ENCODE peak calls at places on chromosome 4, in seven cellular contexts. R is CD4-positive, CD25-positive, alpha-beta regulatory T cell; M is effector memory CD4-positive, alpha-beta T cell; A is lower lobe of right lung; S is CD4-positive, alpha-beta T cell; O is transverse colon; C is cardiac muscle cell. Z is an unnamed sample.

GRCh38 chr4:110533940-110534339 is 58.0 kb downstream of the ENPEP start:
- DNase-seq in S (no peak), A (no peak), C (no peak), M (no peak), O (no peak), R (no peak), Z (no peak)

GRCh38 chr4:3036131-3036952 is 38.0 kb downstream of the HTT-AS start:
- DNase-seq in R (no peak), A (no peak), C (no peak), S (no peak), M (no peak), O (no peak), Z (no peak)

GRCh38 chr4:17578482-17578891 is 1.5 kb downstream of the LAP3 start:
- DNase-seq in M (no peak), A (no peak), R (peak; percentile 19), C (no peak), S (no peak), O (no peak), Z (no peak)

GRCh38 chr4:98000940-98001339 is 142.3 kb downstream of the STPG2 start:
- DNase-seq in R (no peak), S (no peak), A (no peak), C (no peak), M (no peak), O (no peak), Z (no peak)

GRCh38 chr4:71472946-71473345 is 134.1 kb downstream of the SLC4A4 start:
- DNase-seq in S (no peak), R (no peak), M (no peak), C (no peak), A (no peak), O (no peak), Z (no peak)

GRCh38 chr4:15740764-15741404 is 37.2 kb upstream of the CD38 start:
- DNase-seq in M (no peak), R (no peak), A (no peak), S (no peak), O (no peak), C (no peak), Z (no peak)

GRCh38 chr4:3807861-3808521 is 41.8 kb downstream of the ADRA2C start:
- DNase-seq in M (no peak), S (no peak), R (no peak), A (peak; percentile 11), C (no peak), O (no peak), Z (no peak)

GRCh38 chr4:41820473-41820872 is 71.9 kb upstream of the PHOX2B start:
- DNase-seq in C (no peak), M (no peak), A (no peak), O (no peak), R (no peak), S (no peak), Z (no peak)

GRCh38 chr4:177554966-177555574 is 112.8 kb upstream of the AGA start:
- DNase-seq in C (peak; percentile 32), O (peak; percentile 16), M (no peak), R (no peak), S (no peak), A (no peak), Z (no peak)

GRCh38 chr4:105474110-105474518 is 252 bp upstream of the PPA2 start:
- DNase-seq in A (peak; percentile 92), S (no peak), M (no peak), O (peak; percentile 91), R (no peak), C (no peak), Z (no peak)

GRCh38 chr4:182126096-182126495 is 117.1 kb upstream of the TENM3 start:
- DNase-seq in M (no peak), S (no peak), R (no peak), C (no peak), A (no peak), O (no peak), Z (no peak)

GRCh38 chr4:62495039-62495438 is 1294.9 kb downstream of the ADGRL3 start:
- DNase-seq in A (no peak), O (no peak), M (no peak), C (no peak), S (no peak), R (no peak), Z (no peak)

GRCh38 chr4:10567766-10568165 is 110.5 kb upstream of the ZNF518B start:
- DNase-seq in O (no peak), M (no peak), R (no peak), C (no peak), A (no peak), S (no peak), Z (no peak)

GRCh38 chr4:2135083-2135482 is 76.0 kb downstream of the NAT8L start:
- DNase-seq in C (peak; percentile 11), R (peak; percentile 20), A (no peak), O (peak; percentile 15), S (no peak), M (no peak), Z (no peak)

GRCh38 chr4:4281787-4282186 is 8.2 kb downstream of the LYAR start:
- DNase-seq in S (no peak), C (no peak), M (no peak), R (no peak), A (no peak), O (no peak), Z (no peak)

GRCh38 chr4:60396680-60397079 is 803.4 kb upstream of the ADGRL3 start:
- DNase-seq in R (no peak), A (no peak), M (no peak), S (no peak), O (no peak), C (no peak), Z (no peak)

GRCh38 chr4:156615066-156615514 is 356.5 kb downstream of the PDGFC start:
- DNase-seq in R (no peak), A (no peak), S (no peak), O (no peak), C (no peak), M (no peak), Z (no peak)

GRCh38 chr4:25258980-25259578 is 25.2 kb downstream of the PI4K2B start:
- DNase-seq in O (no peak), C (no peak), A (no peak), M (no peak), S (no peak), R (no peak), Z (no peak)

GRCh38 chr4:138910914-138911336 is 104.7 kb upstream of the NOCT start:
- DNase-seq in S (no peak), A (peak; percentile 76), C (peak; percentile 46), R (no peak), O (peak; percentile 75), M (no peak), Z (peak; percentile 67)

GRCh38 chr4:25861422-25861926 is 1.3 kb downstream of the SEL1L3 start:
- DNase-seq in C (no peak), M (no peak), A (no peak), R (peak; percentile 18), O (no peak), S (no peak), Z (no peak)

GRCh38 chr4:185513489-185514181 is 21.7 kb downstream of the PDLIM3 start:
- DNase-seq in A (no peak), O (peak; percentile 33), M (peak; percentile 12), R (no peak), S (no peak), C (no peak), Z (no peak)

GRCh38 chr4:111631157-111631999 is 513.9 kb upstream of the FAM241A start:
- DNase-seq in O (no peak), M (no peak), S (no peak), C (peak; percentile 39), R (no peak), A (no peak), Z (no peak)

GRCh38 chr4:152385551-152385950 is 150.3 kb downstream of the FBXW7 start:
- DNase-seq in O (no peak), S (no peak), A (no peak), C (no peak), M (no peak), R (peak; percentile 8), Z (no peak)

GRCh38 chr4:8269535-8270417 is at the start of gene HTRA3:
- DNase-seq in O (peak; percentile 35), M (no peak), C (peak; percentile 73), A (no peak), S (no peak), R (no peak), Z (no peak)

GRCh38 chr4:107825072-107825789 is 499 bp downstream of the SGMS2 start:
- DNase-seq in R (no peak), A (peak; percentile 83), S (no peak), M (no peak), O (peak; percentile 58), C (peak; percentile 52), Z (no peak)

GRCh38 chr4:189202869-189203271 is 737.8 kb upstream of the FRG1 start:
- DNase-seq in R (no peak), S (no peak), O (no peak), M (no peak), A (no peak), C (peak; percentile 17), Z (no peak)

GRCh38 chr4:183806341-183806740 is 98.8 kb upstream of the STOX2 start:
- DNase-seq in O (no peak), M (no peak), S (no peak), C (no peak), A (no peak), R (no peak), Z (no peak)

GRCh38 chr4:163816494-163816893 is 322.0 kb downstream of the TMA16 start:
- DNase-seq in R (no peak), O (no peak), S (no peak), C (no peak), A (no peak), M (no peak), Z (no peak)

GRCh38 chr4:92843784-92844183 is 540.0 kb downstream of the GRID2 start:
- DNase-seq in S (no peak), R (no peak), A (no peak), C (no peak), O (no peak), M (no peak), Z (no peak)

DNA sequence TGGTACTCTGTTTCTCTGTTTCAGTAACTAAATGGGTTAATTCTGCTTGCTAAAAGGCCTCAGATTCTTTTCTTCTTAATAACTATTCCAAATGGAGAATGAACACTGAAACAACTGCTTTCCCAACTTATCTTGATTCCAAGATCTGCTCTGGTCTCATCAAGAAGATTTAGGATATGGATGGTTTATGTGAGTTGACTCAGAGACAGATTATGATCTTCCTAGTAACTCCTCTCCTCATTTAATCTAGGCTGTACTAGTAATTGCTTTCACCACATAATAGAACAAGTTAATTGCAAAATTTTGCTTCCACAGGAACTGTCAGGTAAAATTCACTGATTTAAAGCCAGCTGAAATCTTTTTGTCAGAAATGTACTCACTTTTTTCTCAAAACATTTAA is 537.1 kb downstream of the GRID2 start:
- DNase-seq in S (no peak), O (no peak), A (no peak), R (no peak), M (no peak), C (no peak), Z (no peak)
- H3K27ac ChIP-seq in S (no peak overlapping the region), O (no peak overlapping the region), A (no peak overlapping the region), R (no peak overlapping the region), M (no peak overlapping the region), C (no peak overlapping the region), Z (no peak overlapping the region)

GRCh38 chr4:186939226-186939625 is 215.6 kb upstream of the FAT1 start:
- DNase-seq in S (no peak), R (no peak), O (no peak), C (no peak), M (no peak), A (no peak), Z (no peak)
- H3K27ac ChIP-seq in S (no peak overlapping the region), R (no peak overlapping the region), O (no peak overlapping the region), C (no peak overlapping the region), M (no peak overlapping the region), A (no peak overlapping the region), Z (no peak overlapping the region)

GRCh38 chr4:40190465-40190864 is 6.4 kb upstream of the RHOH start:
- DNase-seq in O (no peak), M (no peak), A (no peak), S (no peak), R (no peak), C (no peak), Z (no peak)
- H3K27ac ChIP-seq in O (no peak overlapping the region), M (peak overlapping the region; percentile 100), A (no peak overlapping the region), S (peak overlapping the region; percentile 99), R (peak overlapping the region; percentile 100), C (no peak overlapping the region), Z (no peak overlapping the region)

GRCh38 chr4:81290818-81291217 is 75.8 kb upstream of the PRKG2 start:
- DNase-seq in S (no peak), M (no peak), A (no peak), R (no peak), C (no peak), O (no peak), Z (no peak)
- H3K27ac ChIP-seq in S (no peak overlapping the region), M (no peak overlapping the region), A (no peak overlapping the region), R (no peak overlapping the region), C (no peak overlapping the region), O (no peak overlapping the region), Z (no peak overlapping the region)